ENCODE peak calls at places on chromosomes 6 and 20, in four cellular contexts. One of them, this sample, is unnamed.

GRCh38 chr6:137801352-137802088 is 65.5 kb upstream of the TNFAIP3 start:
- DNase-seq in GM12878: no peak
- DNase-seq in HepG2: no peak
- DNase-seq in K562: no peak
- DNase-seq in this sample: no peak

GRCh38 chr6:3316818-3317217 is 58.1 kb downstream of the PSMG4 start:
- DNase-seq in HepG2: no peak
- DNase-seq in K562: no peak
- DNase-seq in GM12878: no peak
- DNase-seq in this sample: no peak

GRCh38 chr6:137389150-137389664 is 105.0 kb downstream of the OLIG3 start:
- DNase-seq in K562: peak; percentile 10
- DNase-seq in HepG2: no peak
- DNase-seq in GM12878: peak; percentile 51
- DNase-seq in this sample: no peak

GRCh38 chr20:1440024-1440423 is 26.6 kb downstream of the NSFL1C start:
- DNase-seq in K562: peak; percentile 51
- DNase-seq in HepG2: peak; percentile 61
- DNase-seq in GM12878: no peak
- DNase-seq in this sample: peak; percentile 85

GRCh38 chr6:132643547-132643946 is 15.4 kb downstream of the TAAR1 start:
- DNase-seq in K562: no peak
- DNase-seq in GM12878: no peak
- DNase-seq in HepG2: no peak
- DNase-seq in this sample: no peak

GRCh38 chr6:22043284-22043962 is 253.4 kb downstream of the PRL start:
- DNase-seq in GM12878: no peak
- DNase-seq in K562: no peak
- DNase-seq in HepG2: no peak
- DNase-seq in this sample: no peak

GRCh38 chr6:53257533-53257932 is 91.2 kb downstream of the ELOVL5 start:
- DNase-seq in HepG2: no peak
- DNase-seq in GM12878: no peak
- DNase-seq in K562: no peak
- DNase-seq in this sample: no peak

GRCh38 chr6:14713966-14714631 is 531.8 kb upstream of the JARID2 start:
- DNase-seq in GM12878: no peak
- DNase-seq in K562: no peak
- DNase-seq in HepG2: no peak
- DNase-seq in this sample: no peak

GRCh38 chr6:47853766-47854165 is 71.9 kb downstream of the OPN5 start:
- DNase-seq in K562: no peak
- DNase-seq in HepG2: no peak
- DNase-seq in GM12878: no peak
- DNase-seq in this sample: no peak

GRCh38 chr20:50350510-50351249 is 159.5 kb upstream of the PTPN1 start:
- DNase-seq in HepG2: no peak
- DNase-seq in K562: no peak
- DNase-seq in GM12878: no peak
- DNase-seq in this sample: no peak

GRCh38 chr6:33616113-33616512 is 5.0 kb upstream of the ITPR3 start:
- DNase-seq in HepG2: no peak
- DNase-seq in K562: no peak
- DNase-seq in GM12878: no peak
- DNase-seq in this sample: no peak

GRCh38 chr6:2344319-2344905 is 99.0 kb upstream of the GMDS start:
- DNase-seq in K562: no peak
- DNase-seq in HepG2: no peak
- DNase-seq in GM12878: no peak
- DNase-seq in this sample: no peak

GRCh38 chr6:167580512-167580911 is 246.2 kb upstream of the AFDN start:
- DNase-seq in GM12878: no peak
- DNase-seq in K562: no peak
- DNase-seq in HepG2: no peak
- DNase-seq in this sample: no peak

GRCh38 chr20:33679758-33680485 is 5.7 kb upstream of the NECAB3 start:
- DNase-seq in GM12878: peak; percentile 47
- DNase-seq in HepG2: no peak
- DNase-seq in K562: no peak
- DNase-seq in this sample: no peak

GRCh38 chr20:10061641-10062040 is 26.9 kb downstream of the ANKEF1 start:
- DNase-seq in K562: no peak
- DNase-seq in GM12878: no peak
- DNase-seq in HepG2: no peak
- DNase-seq in this sample: no peak

GRCh38 chr6:165846123-165846966 is 183.3 kb upstream of the PDE10A start:
- DNase-seq in HepG2: no peak
- DNase-seq in K562: no peak
- DNase-seq in GM12878: no peak
- DNase-seq in this sample: no peak

GRCh38 chr20:57666106-57666833 is 43.5 kb downstream of the PMEPA1 start:
- DNase-seq in GM12878: no peak
- DNase-seq in HepG2: no peak
- DNase-seq in K562: no peak
- DNase-seq in this sample: no peak

GRCh38 chr20:45911486-45912343 is at the start of gene PLTP:
- DNase-seq in K562: no peak
- DNase-seq in GM12878: no peak
- DNase-seq in HepG2: no peak
- DNase-seq in this sample: peak; percentile 83

GRCh38 chr6:4395386-4395785 is 260.0 kb upstream of the ECI2 start:
- DNase-seq in GM12878: no peak
- DNase-seq in K562: no peak
- DNase-seq in HepG2: no peak
- DNase-seq in this sample: no peak

GRCh38 chr20:32344835-32345506 is 13.2 kb upstream of the ASXL1 start:
- DNase-seq in GM12878: no peak
- DNase-seq in HepG2: no peak
- DNase-seq in K562: no peak
- DNase-seq in this sample: peak; percentile 62

GRCh38 chr6:88538130-88538706 is 372.1 kb upstream of the CNR1 start:
- DNase-seq in K562: peak; percentile 13
- DNase-seq in HepG2: no peak
- DNase-seq in GM12878: no peak
- DNase-seq in this sample: peak; percentile 79

GRCh38 chr6:40963019-40963418 is 76.0 kb downstream of the UNC5CL start:
- DNase-seq in GM12878: no peak
- DNase-seq in HepG2: no peak
- DNase-seq in K562: no peak
- DNase-seq in this sample: no peak

GRCh38 chr20:23180451-23180921 is 94.4 kb upstream of the CD93 start:
- DNase-seq in K562: peak; percentile 36
- DNase-seq in GM12878: no peak
- DNase-seq in HepG2: no peak
- DNase-seq in this sample: no peak
- TF ChIP-seq JUNB in K562: no peak
- TF ChIP-seq JUNB in GM12878: no peak
- TF ChIP-seq JUNB in HepG2: no peak
- TF ChIP-seq JUNB in this sample: no peak

GRCh38 chr20:47221036-47221625 is 135.4 kb downstream of the ZMYND8 start:
- DNase-seq in K562: no peak
- DNase-seq in HepG2: no peak
- DNase-seq in GM12878: peak; percentile 24
- DNase-seq in this sample: no peak
- TF ChIP-seq REST in K562: no peak
- TF ChIP-seq REST in HepG2: no peak
- TF ChIP-seq REST in GM12878: peak; percentile 69
- TF ChIP-seq REST in this sample: peak; percentile 52

GRCh38 chr20:36848677-36849076 is 27.3 kb upstream of the TLDC2 start:
- DNase-seq in GM12878: no peak
- DNase-seq in K562: no peak
- DNase-seq in HepG2: no peak
- DNase-seq in this sample: no peak

GRCh38 chr20:36845288-36845969 is 30.5 kb upstream of the TLDC2 start:
- DNase-seq in K562: no peak
- DNase-seq in HepG2: no peak
- DNase-seq in GM12878: no peak
- DNase-seq in this sample: no peak

GRCh38 chr20:36848078-36848660 is 27.8 kb upstream of the TLDC2 start:
- DNase-seq in HepG2: no peak
- DNase-seq in GM12878: no peak
- DNase-seq in K562: no peak
- DNase-seq in this sample: no peak

GRCh38 chr20:36847710-36848040 is 28.3 kb upstream of the TLDC2 start:
- DNase-seq in K562: no peak
- DNase-seq in HepG2: no peak
- DNase-seq in GM12878: no peak
- DNase-seq in this sample: no peak

GRCh38 chr20:36847009-36847709 is 28.8 kb upstream of the TLDC2 start:
- DNase-seq in K562: no peak
- DNase-seq in GM12878: no peak
- DNase-seq in HepG2: no peak
- DNase-seq in this sample: no peak
- H2AFZ ChIP-seq in K562: peak overlapping the region; percentile 40
- H2AFZ ChIP-seq in GM12878: no peak overlapping the region
- H2AFZ ChIP-seq in HepG2: no peak overlapping the region
- H2AFZ ChIP-seq in this sample: no peak overlapping the region

GRCh38 chr6:140464720-140465119 is 1090.3 kb upstream of the CITED2 start:
- DNase-seq in GM12878: no peak
- DNase-seq in HepG2: no peak
- DNase-seq in K562: no peak
- DNase-seq in this sample: no peak
- TF ChIP-seq JUNB in GM12878: no peak
- TF ChIP-seq JUNB in HepG2: no peak
- TF ChIP-seq JUNB in K562: no peak
- TF ChIP-seq JUNB in this sample: no peak

DNA sequence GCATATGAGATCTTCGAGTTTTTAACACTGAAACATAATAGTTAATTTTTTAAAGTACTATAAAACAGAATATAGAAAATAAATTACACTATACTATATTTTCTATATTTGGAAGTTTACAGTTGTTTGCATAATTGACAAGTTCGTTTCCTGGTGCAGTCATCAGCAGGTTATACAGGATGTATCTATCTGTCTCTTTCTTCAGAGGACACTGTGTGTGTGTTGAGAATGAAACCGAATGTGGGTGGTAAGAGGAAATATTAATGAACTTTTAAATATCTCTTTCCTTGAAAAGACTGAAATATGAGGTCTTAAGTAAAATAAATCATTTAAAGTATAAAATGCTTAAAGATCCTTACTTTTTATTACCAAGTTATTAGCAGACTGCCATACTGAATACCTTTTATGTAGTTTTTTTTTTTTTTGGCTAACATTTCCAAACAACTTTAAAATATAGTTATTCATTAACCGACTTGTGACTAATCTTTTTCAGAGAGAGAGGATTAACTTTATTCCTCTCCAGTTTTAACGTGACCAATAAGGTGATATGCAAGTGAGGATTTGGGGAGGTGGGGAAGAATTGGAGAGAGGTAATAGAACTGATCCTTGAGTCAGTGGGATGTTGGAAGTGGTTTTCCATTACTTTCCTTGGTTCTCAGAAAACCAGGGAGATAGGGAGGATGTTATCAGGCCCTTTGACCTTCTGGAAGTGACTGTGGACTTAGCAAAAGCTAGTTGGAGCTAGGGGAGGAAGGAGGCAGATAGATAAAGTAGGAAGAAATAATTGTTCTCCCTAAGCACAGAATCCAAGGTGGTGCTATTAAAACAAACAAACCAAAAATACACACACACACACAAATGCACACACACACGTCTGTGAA is 380.0 kb upstream of the FLRT3 start:
- DNase-seq in K562: no peak
- DNase-seq in HepG2: peak; percentile 9
- DNase-seq in GM12878: no peak
- DNase-seq in this sample: no peak
- TF ChIP-seq REST in K562: no peak
- TF ChIP-seq REST in HepG2: no peak
- TF ChIP-seq REST in GM12878: no peak
- TF ChIP-seq REST in this sample: no peak

GRCh38 chr20:62023935-62024334 is 41.7 kb downstream of the TAF4 start:
- DNase-seq in HepG2: peak; percentile 66
- DNase-seq in K562: no peak
- DNase-seq in GM12878: no peak
- DNase-seq in this sample: no peak

GRCh38 chr20:62019881-62020492 is 45.7 kb downstream of the TAF4 start:
- DNase-seq in HepG2: no peak
- DNase-seq in GM12878: no peak
- DNase-seq in K562: no peak
- DNase-seq in this sample: no peak

GRCh38 chr20:62021794-62022419 is 43.8 kb downstream of the TAF4 start:
- DNase-seq in GM12878: no peak
- DNase-seq in HepG2: no peak
- DNase-seq in K562: no peak
- DNase-seq in this sample: no peak

GRCh38 chr20:62020935-62021701 is 44.6 kb downstream of the TAF4 start:
- DNase-seq in HepG2: no peak
- DNase-seq in GM12878: no peak
- DNase-seq in K562: peak; percentile 47
- DNase-seq in this sample: no peak

DNA sequence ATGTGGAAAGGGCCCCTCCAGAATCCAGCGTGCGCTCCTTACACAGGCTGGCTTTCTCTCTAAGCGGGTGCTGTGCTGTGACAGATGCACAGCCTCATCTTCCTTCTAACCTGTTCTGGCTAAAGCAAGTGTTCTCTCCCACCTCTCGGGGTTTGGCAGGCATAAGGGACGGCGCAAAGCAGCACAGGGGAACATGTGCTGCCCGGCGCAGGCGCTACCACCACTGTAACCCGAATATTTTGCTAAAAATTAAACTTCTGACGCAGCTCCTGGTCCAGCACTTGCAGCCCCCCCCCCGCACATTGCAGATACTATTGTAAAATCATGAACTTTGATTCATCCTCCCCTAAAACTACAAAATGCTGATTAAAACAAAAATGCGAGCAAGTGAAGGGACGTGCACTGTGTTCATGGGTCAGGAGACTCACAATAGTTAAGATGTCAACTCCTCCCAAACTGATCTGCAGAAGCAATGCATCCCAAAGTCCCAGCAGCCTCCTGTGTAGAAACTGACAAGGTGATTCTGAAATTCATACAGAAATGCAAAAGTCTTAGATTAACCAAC is 43.0 kb downstream of the TAF4 start:
- DNase-seq in GM12878: no peak
- DNase-seq in HepG2: no peak
- DNase-seq in K562: no peak
- DNase-seq in this sample: no peak
- H2AFZ ChIP-seq in GM12878: no peak overlapping the region
- H2AFZ ChIP-seq in HepG2: no peak overlapping the region
- H2AFZ ChIP-seq in K562: no peak overlapping the region
- H2AFZ ChIP-seq in this sample: no peak overlapping the region